ENCODE peak calls at places on chromosomes 2 and 18, in six cellular contexts. One of them, this sample, is unnamed.

GRCh38 chr2:8644605-8645175 is 37.2 kb upstream of the ID2 start:
- DNase-seq in cardiac muscle cell: peak
- DNase-seq in fibroblast of lung: no peak
- DNase-seq in RWPE1: no peak
- DNase-seq in lower lobe of right lung: peak
- DNase-seq in stomach: no peak
- DNase-seq in this sample: peak

GRCh38 chr2:159903404-159904126 is 105.6 kb upstream of the CD302 start:
- DNase-seq in fibroblast of lung: no peak
- DNase-seq in RWPE1: no peak
- DNase-seq in lower lobe of right lung: peak
- DNase-seq in cardiac muscle cell: peak
- DNase-seq in stomach: peak
- DNase-seq in this sample: peak

GRCh38 chr2:31297751-31298150 is 63.8 kb downstream of the EHD3 start:
- DNase-seq in cardiac muscle cell: no peak
- DNase-seq in stomach: no peak
- DNase-seq in lower lobe of right lung: no peak
- DNase-seq in fibroblast of lung: peak
- DNase-seq in RWPE1: peak
- DNase-seq in this sample: no peak

GRCh38 chr2:70901235-70902066 is 34.2 kb upstream of the ATP6V1B1 start:
- DNase-seq in RWPE1: no peak
- DNase-seq in fibroblast of lung: peak
- DNase-seq in lower lobe of right lung: no peak
- DNase-seq in cardiac muscle cell: peak
- DNase-seq in stomach: no peak
- DNase-seq in this sample: peak

GRCh38 chr2:172484253-172484652 is 56.9 kb downstream of the ITGA6 start:
- DNase-seq in cardiac muscle cell: peak
- DNase-seq in stomach: no peak
- DNase-seq in fibroblast of lung: peak
- DNase-seq in RWPE1: no peak
- DNase-seq in lower lobe of right lung: no peak
- DNase-seq in this sample: peak

GRCh38 chr2:170770304-170771048 is at the start of gene ERICH2:
- DNase-seq in cardiac muscle cell: peak
- DNase-seq in lower lobe of right lung: peak
- DNase-seq in RWPE1: peak
- DNase-seq in fibroblast of lung: peak
- DNase-seq in stomach: peak
- DNase-seq in this sample: peak

GRCh38 chr2:85243101-85244072 is 84.4 kb downstream of the TGOLN2 start:
- DNase-seq in cardiac muscle cell: peak
- DNase-seq in stomach: peak
- DNase-seq in lower lobe of right lung: peak
- DNase-seq in fibroblast of lung: no peak
- DNase-seq in RWPE1: no peak
- DNase-seq in this sample: peak

GRCh38 chr2:215899111-215900074 is 114.0 kb downstream of the MREG start:
- DNase-seq in stomach: no peak
- DNase-seq in lower lobe of right lung: no peak
- DNase-seq in RWPE1: no peak
- DNase-seq in fibroblast of lung: peak
- DNase-seq in cardiac muscle cell: peak
- DNase-seq in this sample: no peak

GRCh38 chr2:225090746-225091145 is 48.5 kb upstream of the DOCK10 start:
- DNase-seq in lower lobe of right lung: no peak
- DNase-seq in cardiac muscle cell: no peak
- DNase-seq in stomach: no peak
- DNase-seq in fibroblast of lung: peak
- DNase-seq in RWPE1: no peak
- DNase-seq in this sample: no peak

GRCh38 chr2:222733846-222734689 is 62.6 kb downstream of the MOGAT1 start:
- DNase-seq in fibroblast of lung: peak
- DNase-seq in stomach: no peak
- DNase-seq in cardiac muscle cell: peak
- DNase-seq in lower lobe of right lung: no peak
- DNase-seq in RWPE1: no peak
- DNase-seq in this sample: no peak

DNA sequence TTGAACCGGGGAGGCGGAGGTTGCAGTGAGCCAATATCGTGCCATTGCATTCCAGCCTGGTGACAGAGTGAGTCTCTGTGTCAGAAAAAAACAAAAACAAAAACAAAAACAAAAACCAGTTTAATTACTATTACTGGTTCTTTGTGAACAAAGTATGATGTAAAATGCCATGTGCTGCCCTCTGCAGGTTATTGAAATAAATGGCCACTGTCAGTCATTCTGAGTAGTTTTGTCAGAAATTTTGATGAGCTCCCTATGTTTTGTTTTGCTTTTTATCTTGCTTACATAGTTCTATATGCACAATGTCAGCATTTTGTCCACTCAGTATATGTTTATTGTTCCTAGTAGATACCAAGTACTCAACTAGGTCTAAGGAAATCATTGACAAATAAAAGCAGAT is 423.6 kb upstream of the CHST9 start:
- DNase-seq in cardiac muscle cell: peak
- DNase-seq in RWPE1: peak
- DNase-seq in stomach: no peak
- DNase-seq in fibroblast of lung: no peak
- DNase-seq in lower lobe of right lung: no peak
- DNase-seq in this sample: peak
- TF ChIP-seq CTCF in cardiac muscle cell: peak
- TF ChIP-seq CTCF in RWPE1: peak
- TF ChIP-seq CTCF in stomach: no peak
- TF ChIP-seq CTCF in fibroblast of lung: peak
- TF ChIP-seq CTCF in lower lobe of right lung: peak
- TF ChIP-seq CTCF in this sample: peak

GRCh38 chr2:175414872-175415487 is 233.5 kb upstream of the ATP5MC3 start:
- DNase-seq in cardiac muscle cell: peak
- DNase-seq in RWPE1: peak
- DNase-seq in stomach: peak
- DNase-seq in fibroblast of lung: peak
- DNase-seq in lower lobe of right lung: peak
- DNase-seq in this sample: peak
- TF ChIP-seq CTCF in cardiac muscle cell: peak
- TF ChIP-seq CTCF in RWPE1: peak
- TF ChIP-seq CTCF in stomach: no peak
- TF ChIP-seq CTCF in fibroblast of lung: peak
- TF ChIP-seq CTCF in lower lobe of right lung: peak
- TF ChIP-seq CTCF in this sample: peak

GRCh38 chr2:96264086-96264485 is 1.7 kb downstream of the TMEM127 start:
- DNase-seq in stomach: no peak
- DNase-seq in RWPE1: no peak
- DNase-seq in cardiac muscle cell: peak
- DNase-seq in fibroblast of lung: no peak
- DNase-seq in lower lobe of right lung: no peak
- DNase-seq in this sample: peak
- TF ChIP-seq CTCF in stomach: no peak
- TF ChIP-seq CTCF in RWPE1: no peak
- TF ChIP-seq CTCF in cardiac muscle cell: no peak
- TF ChIP-seq CTCF in fibroblast of lung: no peak
- TF ChIP-seq CTCF in lower lobe of right lung: no peak
- TF ChIP-seq CTCF in this sample: no peak

DNA sequence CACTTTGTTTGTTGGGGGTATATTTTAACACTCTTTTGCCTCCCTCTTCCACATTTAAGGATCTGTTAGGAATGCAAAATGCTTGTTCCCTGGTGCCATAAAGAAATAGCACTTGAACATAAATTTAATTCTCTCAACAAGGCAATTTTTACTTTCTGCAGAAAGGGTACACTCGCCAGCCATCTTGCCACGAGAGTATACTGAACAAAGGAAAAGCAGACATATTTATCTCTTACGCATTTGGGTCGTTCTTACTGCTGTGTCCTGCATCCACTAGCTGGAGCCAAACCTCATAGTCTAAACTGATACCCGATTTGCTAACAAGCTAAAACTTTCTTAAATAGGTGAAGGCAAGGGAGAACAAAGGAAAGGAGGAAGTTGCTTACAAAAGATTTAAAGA is 129.5 kb downstream of the B3GNT2 start:
- DNase-seq in fibroblast of lung: no peak
- DNase-seq in cardiac muscle cell: no peak
- DNase-seq in lower lobe of right lung: no peak
- DNase-seq in stomach: no peak
- DNase-seq in RWPE1: no peak
- DNase-seq in this sample: no peak
- TF ChIP-seq CTCF in fibroblast of lung: no peak
- TF ChIP-seq CTCF in cardiac muscle cell: no peak
- TF ChIP-seq CTCF in lower lobe of right lung: no peak
- TF ChIP-seq CTCF in stomach: no peak
- TF ChIP-seq CTCF in RWPE1: no peak
- TF ChIP-seq CTCF in this sample: no peak

This sample was measured in choroid plexus epithelial cell.